ENCODE peak calls at places on chromosome 10, in eight cellular contexts. U, T, F, E, I, O, S and H are unnamed samples.
A peak's percentile ranks its signal among the peaks of the same experiment; 100 is the strongest.

GRCh38 chr10:37710831-37711616 is 146.4 kb downstream of the ZNF248 start:
- DNase-seq in O (no peak), I (no peak), T (no peak), F (no peak), E (no peak), S (no peak), U (no peak), H (no peak)

GRCh38 chr10:126905776-126906703 is 812 bp downstream of the DOCK1 start:
- DNase-seq in U (no peak), T (peak; percentile 60), I (peak; percentile 26), E (peak; percentile 36), S (peak; percentile 78), O (peak; percentile 83), F (peak; percentile 33), H (no peak)

GRCh38 chr10:132231656-132232552 is 45.2 kb downstream of the DPYSL4 start:
- DNase-seq in U (no peak), S (no peak), E (no peak), I (no peak), O (no peak), T (no peak), F (no peak), H (no peak)

GRCh38 chr10:32263300-32263699 is 83.7 kb downstream of the EPC1 start:
- DNase-seq in S (no peak), F (no peak), I (no peak), T (no peak), O (no peak), U (no peak), E (no peak), H (no peak)

GRCh38 chr10:11191673-11192072 is 174.0 kb downstream of the CELF2 start:
- DNase-seq in S (no peak), U (no peak), E (no peak), T (no peak), I (no peak), O (no peak), F (no peak), H (no peak)

GRCh38 chr10:85547460-85548023 is 819.1 kb downstream of the GRID1 start:
- DNase-seq in E (no peak), T (no peak), S (no peak), U (no peak), F (no peak), I (no peak), O (no peak), H (no peak)

GRCh38 chr10:132281915-132282666 is 25.7 kb downstream of the STK32C start:
- DNase-seq in O (peak; percentile 79), S (no peak), T (no peak), U (no peak), F (no peak), I (no peak), E (no peak), H (no peak)

GRCh38 chr10:62250594-62251198 is 17.9 kb downstream of the RTKN2 start:
- DNase-seq in T (no peak), O (no peak), S (no peak), F (no peak), I (no peak), U (no peak), E (no peak), H (no peak)

GRCh38 chr10:124417846-124418725 is 637 bp downstream of the OAT start:
- DNase-seq in I (peak; percentile 52), T (peak; percentile 76), E (peak; percentile 62), S (peak; percentile 83), U (no peak), O (peak; percentile 83), F (peak; percentile 46), H (peak; percentile 16)

GRCh38 chr10:58264780-58265179 is 2.9 kb downstream of the IPMK start:
- DNase-seq in I (no peak), S (no peak), T (no peak), F (no peak), O (peak; percentile 53), U (no peak), E (no peak), H (no peak)

GRCh38 chr10:111392159-111392558 is 315.3 kb downstream of the ADRA2A start:
- DNase-seq in T (no peak), F (no peak), S (no peak), E (no peak), O (no peak), U (no peak), I (no peak), H (no peak)

GRCh38 chr10:79424221-79425073 is 21.0 kb downstream of the ZCCHC24 start:
- DNase-seq in T (peak; percentile 71), O (no peak), E (no peak), U (no peak), S (no peak), I (no peak), F (peak; percentile 86), H (no peak)

GRCh38 chr10:91776266-91776665 is 22.0 kb upstream of the TNKS2 start:
- DNase-seq in I (no peak), S (no peak), U (no peak), F (no peak), O (no peak), T (no peak), E (no peak), H (no peak)

GRCh38 chr10:122112625-122113160 is 123.7 kb downstream of the TACC2 start:
- DNase-seq in F (peak; percentile 88), I (peak; percentile 88), O (peak; percentile 93), E (peak; percentile 93), S (peak; percentile 88), T (peak; percentile 87), U (no peak), H (peak; percentile 69)

GRCh38 chr10:60461688-60462087 is 72.0 kb upstream of the ANK3 start:
- DNase-seq in O (no peak), I (no peak), U (no peak), S (no peak), T (no peak), F (no peak), E (no peak), H (no peak)

GRCh38 chr10:97336942-97337719 is 2.6 kb upstream of the FRAT2 start:
- DNase-seq in S (peak; percentile 80), F (peak; percentile 58), U (no peak), I (peak; percentile 80), T (no peak), O (no peak), E (no peak), H (no peak)

GRCh38 chr10:113533801-113534200 is 19.1 kb upstream of the HABP2 start:
- DNase-seq in O (no peak), U (no peak), F (no peak), T (no peak), I (no peak), S (no peak), E (no peak), H (no peak)

GRCh38 chr10:132353456-132354355 is 21.7 kb downstream of the LRRC27 start:
- DNase-seq in U (no peak), O (no peak), T (no peak), E (no peak), F (no peak), I (no peak), S (peak; percentile 55), H (no peak)

GRCh38 chr10:121864168-121864567 is 63.7 kb downstream of the ATE1 start:
- DNase-seq in U (no peak), E (no peak), O (no peak), I (no peak), S (no peak), T (no peak), F (no peak), H (no peak)

GRCh38 chr10:69446650-69447151 is 4.6 kb upstream of the TSPAN15 start:
- DNase-seq in I (no peak), U (no peak), F (no peak), E (peak; percentile 72), O (no peak), S (no peak), T (no peak), H (no peak)

GRCh38 chr10:69645296-69645665 is 15.2 kb downstream of the FAM241B start:
- DNase-seq in T (no peak), I (no peak), U (no peak), F (no peak), S (peak; percentile 44), O (no peak), E (no peak), H (no peak)

DNA sequence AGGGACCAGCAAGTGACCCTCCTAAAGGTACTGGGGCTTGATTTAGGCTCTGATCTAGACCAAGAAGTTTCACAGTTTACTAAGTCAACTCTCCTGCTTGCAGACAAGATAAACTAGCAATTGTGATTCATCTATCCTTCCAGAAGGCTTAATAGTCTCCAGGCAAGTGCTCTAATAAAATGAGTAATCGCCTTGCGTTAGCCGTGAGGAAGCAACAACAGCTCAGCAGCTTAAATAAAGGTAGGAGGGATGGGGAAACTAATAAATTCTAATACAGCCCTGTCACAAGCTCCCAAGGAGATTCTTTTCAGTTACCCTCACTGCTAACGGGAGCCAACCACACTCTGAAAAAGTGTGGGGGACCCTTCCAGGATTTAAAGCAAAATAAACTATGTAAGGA is 48.5 kb downstream of the FRMD4A start:
- DNase-seq in I (no peak), U (no peak), E (no peak), T (no peak), S (no peak), O (no peak), F (no peak), H (no peak)
- H3K4me3 ChIP-seq in I (no peak overlapping the region), U (no peak overlapping the region), E (no peak overlapping the region), T (no peak overlapping the region), S (no peak overlapping the region), O (no peak overlapping the region), F (no peak overlapping the region), H (no peak overlapping the region)

GRCh38 chr10:20817646-20818045 is 79.5 kb downstream of the NEBL start:
- DNase-seq in T (no peak), I (no peak), S (no peak), O (no peak), F (no peak), U (no peak), E (no peak), H (no peak)
- H3K27ac ChIP-seq in T (no peak overlapping the region), I (no peak overlapping the region), S (no peak overlapping the region), O (no peak overlapping the region), F (no peak overlapping the region), U (no peak overlapping the region), E (no peak overlapping the region), H (no peak overlapping the region)

DNA sequence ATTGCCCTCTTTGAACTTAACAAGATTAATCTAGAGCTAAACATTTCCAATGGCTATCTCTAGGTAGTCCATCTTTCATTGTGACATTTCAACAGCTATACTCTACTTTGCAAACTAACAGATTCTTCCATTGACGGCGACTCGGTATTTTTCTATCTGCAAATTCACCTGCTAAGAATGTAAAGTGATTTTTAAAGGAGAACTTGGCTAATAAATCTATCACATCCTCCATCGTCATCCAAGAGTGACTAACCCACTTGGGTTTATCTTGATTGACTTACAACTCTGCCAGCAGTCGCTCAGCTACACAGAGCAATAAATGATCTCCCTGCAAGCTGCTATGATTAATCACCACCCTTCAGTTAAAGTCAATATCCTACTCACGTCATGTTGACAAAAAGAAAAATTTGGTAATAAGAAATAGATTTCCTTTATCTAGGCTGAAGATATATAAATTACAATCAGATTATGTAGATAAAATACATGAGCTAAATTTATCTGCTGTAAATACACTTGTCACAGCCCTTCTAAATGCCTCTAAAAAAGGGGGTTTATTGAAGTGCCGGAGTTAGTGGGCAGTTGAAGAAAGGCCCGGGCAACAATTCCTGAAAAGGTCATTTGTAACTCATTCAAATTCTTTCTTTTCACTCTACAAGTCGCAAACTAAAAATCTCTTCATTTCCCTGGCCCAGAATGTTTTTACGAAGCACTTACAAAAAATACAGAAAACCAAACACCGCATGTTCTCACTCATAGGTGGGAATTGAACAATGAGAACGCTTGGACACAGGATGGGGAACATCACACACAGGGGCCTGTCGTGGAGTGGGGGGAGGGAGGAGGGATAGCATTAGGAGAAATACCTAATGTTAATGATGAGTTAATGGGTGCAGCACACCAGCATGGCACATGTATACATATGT is 99.3 kb downstream of the SFMBT2 start:
- DNase-seq in U (no peak), T (no peak), F (no peak), S (no peak), E (peak; percentile 85), O (no peak), I (no peak), H (no peak)
- TF ChIP-seq EP300 in U (no peak), T (no peak), F (no peak), S (no peak), E (peak; percentile 98), O (no peak), I (no peak), H (no peak)

GRCh38 chr10:88881922-88882645 is 2.0 kb downstream of the STAMBPL1 start:
- DNase-seq in E (no peak), I (no peak), F (no peak), S (no peak), U (no peak), T (no peak), O (no peak), H (no peak)
- H3K4me3 ChIP-seq in E (peak overlapping the region; percentile 49), I (peak overlapping the region; percentile 72), F (no peak overlapping the region), S (peak overlapping the region; percentile 10), U (peak overlapping the region; percentile 89), T (no peak overlapping the region), O (peak overlapping the region; percentile 79), H (no peak overlapping the region)